ENCODE peak calls at places on chromosomes 5 and 9, in eight cellular contexts. S, P, R, W, V, I, Q and B are unnamed samples.

GRCh38 chr5:22480305-22480704 is 372.8 kb downstream of the CDH12 start:
- DNase-seq in S (no peak), P (no peak), R (no peak), W (no peak), V (no peak), I (no peak), Q (no peak), B (no peak)

GRCh38 chr9:135521608-135522095 is 412 bp downstream of the LCN1 start:
- DNase-seq in S (no peak), P (no peak), R (no peak), W (no peak), V (no peak), I (no peak), Q (no peak), B (no peak)

GRCh38 chr9:130189840-130190239 is 17.6 kb downstream of the NCS1 start:
- DNase-seq in S (no peak), P (no peak), R (no peak), W (no peak), V (no peak), I (no peak), Q (no peak), B (no peak)

GRCh38 chr9:114037961-114038723 is 40.0 kb downstream of the AMBP start:
- DNase-seq in S (peak), P (no peak), R (no peak), W (no peak), V (no peak), I (no peak), Q (no peak), B (peak)

GRCh38 chr9:15909297-15909696 is 356.5 kb downstream of the CCDC171 start:
- DNase-seq in S (no peak), P (no peak), R (no peak), W (no peak), V (no peak), I (no peak), Q (no peak), B (no peak)

GRCh38 chr9:6382681-6383080 is 30.3 kb upstream of the UHRF2 start:
- DNase-seq in S (no peak), P (no peak), R (no peak), W (no peak), V (no peak), I (no peak), Q (no peak), B (no peak)

GRCh38 chr5:122434120-122434519 is 122.1 kb downstream of the SNCAIP start:
- DNase-seq in S (no peak), P (no peak), R (no peak), W (no peak), V (no peak), I (no peak), Q (no peak), B (no peak)

GRCh38 chr9:38008168-38009034 is 60.6 kb downstream of the SHB start:
- DNase-seq in S (peak), P (peak), R (no peak), W (no peak), V (peak), I (peak), Q (no peak), B (no peak)

GRCh38 chr9:35364817-35365585 is 124.9 kb upstream of the RUSC2 start:
- DNase-seq in S (no peak), P (no peak), R (no peak), W (no peak), V (no peak), I (no peak), Q (no peak), B (no peak)

GRCh38 chr9:134657666-134658377 is 16.2 kb downstream of the COL5A1 start:
- DNase-seq in S (no peak), P (no peak), R (no peak), W (no peak), V (no peak), I (no peak), Q (no peak), B (no peak)

GRCh38 chr9:116796669-116797068 is 109.6 kb downstream of the TRIM32 start:
- DNase-seq in S (no peak), P (no peak), R (no peak), W (no peak), V (no peak), I (no peak), Q (no peak), B (no peak)

GRCh38 chr5:177479774-177480173 is 6.3 kb upstream of the DBN1 start:
- DNase-seq in S (no peak), P (no peak), R (no peak), W (no peak), V (no peak), I (peak), Q (no peak), B (no peak)

GRCh38 chr5:37833990-37834389 is 5.9 kb downstream of the GDNF start:
- DNase-seq in S (no peak), P (no peak), R (no peak), W (no peak), V (no peak), I (no peak), Q (no peak), B (no peak)

GRCh38 chr5:174119386-174119785 is 73.9 kb downstream of the NSG2 start:
- DNase-seq in S (no peak), P (no peak), R (no peak), W (no peak), V (no peak), I (no peak), Q (no peak), B (no peak)

GRCh38 chr5:67404261-67405100 is 207.9 kb upstream of the CD180 start:
- DNase-seq in S (no peak), P (no peak), R (no peak), W (no peak), V (peak), I (no peak), Q (no peak), B (no peak)

GRCh38 chr9:113602126-113603119 is 138.9 kb downstream of the RGS3 start:
- DNase-seq in S (peak), P (no peak), R (peak), W (no peak), V (no peak), I (peak), Q (no peak), B (peak)

GRCh38 chr5:80291776-80292175 is 28.0 kb upstream of the SPZ1 start:
- DNase-seq in S (no peak), P (no peak), R (no peak), W (no peak), V (no peak), I (no peak), Q (no peak), B (no peak)

GRCh38 chr5:122078116-122078865 is at the start of gene LOX:
- DNase-seq in S (peak), P (peak), R (peak), W (peak), V (peak), I (peak), Q (peak), B (peak)

GRCh38 chr5:127608077-127608660 is 40.7 kb upstream of the CTXN3 start:
- DNase-seq in S (no peak), P (no peak), R (no peak), W (no peak), V (no peak), I (no peak), Q (no peak), B (no peak)

GRCh38 chr5:76457685-76458491 is 54.8 kb downstream of the IQGAP2 start:
- DNase-seq in S (peak), P (no peak), R (no peak), W (no peak), V (no peak), I (peak), Q (no peak), B (no peak)

GRCh38 chr5:140240987-140241706 is 61.8 kb downstream of the PFDN1 start:
- DNase-seq in S (peak), P (peak), R (peak), W (peak), V (peak), I (no peak), Q (no peak), B (peak)

GRCh38 chr5:93313672-93314071 is 267.3 kb downstream of the NR2F1-AS1 start:
- DNase-seq in S (no peak), P (no peak), R (no peak), W (no peak), V (no peak), I (no peak), Q (no peak), B (no peak)

GRCh38 chr9:99980578-99980977 is 74.1 kb downstream of the STX17 start:
- DNase-seq in S (no peak), P (no peak), R (no peak), W (no peak), V (no peak), I (peak), Q (no peak), B (no peak)